ENCODE peak calls at places on chromosomes 1 and 21, in six cellular contexts. W is H9, K is esophagus squamous epithelium, E is spleen, G is AG04450, P is GM23248. N is an unnamed sample.

GRCh38 chr1:236657398-236657797 is 28.9 kb upstream of the ACTN2 start:
- DNase-seq in W (no peak), E (no peak), G (no peak), P (no peak), K (no peak), N (no peak)

GRCh38 chr1:154420172-154420571 is 15.0 kb downstream of the IL6R start:
- DNase-seq in K (no peak), E (peak; percentile 87), P (peak; percentile 96), G (no peak), W (no peak), N (no peak)

GRCh38 chr1:93437976-93438605 is 9.8 kb upstream of the FNBP1L start:
- DNase-seq in E (no peak), G (peak; percentile 20), W (no peak), K (no peak), P (peak; percentile 62), N (peak; percentile 42)

GRCh38 chr1:20149601-20150325 is 10.6 kb downstream of the PLA2G2F start:
- DNase-seq in G (no peak), E (no peak), P (no peak), K (no peak), W (no peak), N (no peak)

GRCh38 chr21:28781602-28782274 is 210.9 kb downstream of the LTN1 start:
- DNase-seq in E (no peak), W (no peak), P (peak; percentile 61), K (no peak), G (no peak), N (no peak)

GRCh38 chr1:31783846-31784245 is 19.7 kb upstream of the ADGRB2 start:
- DNase-seq in G (no peak), E (peak; percentile 49), K (no peak), P (no peak), W (peak; percentile 20), N (no peak)

GRCh38 chr1:3121401-3122215 is 52.6 kb downstream of the PRDM16 start:
- DNase-seq in G (no peak), P (no peak), W (no peak), E (no peak), K (no peak), N (no peak)

GRCh38 chr1:205243355-205244191 is 15.8 kb downstream of the TMCC2 start:
- DNase-seq in P (no peak), G (no peak), E (peak; percentile 56), W (no peak), K (no peak), N (no peak)

GRCh38 chr1:15154480-15155036 is 1.0 kb downstream of the TMEM51 start:
- DNase-seq in K (no peak), E (no peak), P (peak; percentile 15), G (no peak), W (peak; percentile 63), N (no peak)

GRCh38 chr1:233865902-233866301 is 38.6 kb upstream of the SLC35F3 start:
- DNase-seq in P (no peak), G (no peak), E (no peak), W (no peak), K (no peak), N (no peak)

GRCh38 chr1:183180634-183181056 is 5.4 kb upstream of the LAMC2 start:
- DNase-seq in G (no peak), E (no peak), P (peak; percentile 91), K (no peak), W (no peak), N (peak; percentile 34)

GRCh38 chr1:233439721-233440120 is 112.2 kb downstream of the MAP3K21 start:
- DNase-seq in G (no peak), K (no peak), W (no peak), P (no peak), E (no peak), N (no peak)

GRCh38 chr1:156600733-156601121 is 552 bp downstream of the GPATCH4 start:
- DNase-seq in E (no peak), K (no peak), P (peak; percentile 51), G (no peak), W (no peak), N (no peak)

GRCh38 chr21:38277501-38278111 is 20.8 kb downstream of the KCNJ15 start:
- DNase-seq in G (peak; percentile 95), K (no peak), P (peak; percentile 99), E (no peak), W (no peak), N (no peak)
- H3K27ac ChIP-seq in G (peak overlapping the region; percentile 77), K (peak overlapping the region; percentile 70), P (peak overlapping the region; percentile 87), E (peak overlapping the region; percentile 67), W (no peak overlapping the region), N (no peak overlapping the region)

DNA sequence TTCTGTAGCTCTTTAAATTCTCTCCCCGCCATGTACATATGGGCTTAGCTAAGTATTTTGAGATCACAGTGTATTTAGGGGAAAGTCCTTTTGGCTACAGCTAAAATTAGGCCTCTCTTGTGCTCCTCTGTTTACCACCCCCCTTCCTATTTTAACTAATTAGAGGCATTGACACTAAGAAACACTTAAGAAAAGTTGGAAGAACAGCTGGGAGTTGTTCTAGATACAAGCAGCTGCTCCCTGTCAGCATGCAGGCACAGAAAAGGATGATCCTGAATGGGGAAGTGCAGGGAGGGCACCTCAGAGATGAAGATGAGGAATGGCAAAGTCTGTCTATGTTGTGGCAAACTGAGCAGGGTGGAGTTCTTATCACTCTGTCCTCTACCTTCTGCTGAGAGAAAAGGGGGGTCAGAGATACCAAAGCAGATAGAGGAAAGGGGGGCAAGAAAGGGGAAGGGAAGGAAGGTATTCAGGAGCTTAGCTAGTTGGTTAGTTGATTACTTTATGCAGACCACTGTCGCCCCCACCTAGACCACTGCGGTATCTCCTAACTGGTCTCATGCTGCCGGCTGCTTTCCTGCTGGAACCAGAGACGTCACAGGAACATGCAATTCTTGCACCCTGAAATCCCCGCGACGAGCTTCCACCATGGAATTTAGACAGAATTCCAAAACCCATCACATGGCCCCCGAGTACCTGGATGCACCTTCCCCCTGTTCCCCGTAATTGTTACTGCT is 82.4 kb upstream of the HOOK1 start:
- DNase-seq in G (no peak), E (no peak), W (no peak), K (no peak), P (no peak), N (no peak)
- H3K27ac ChIP-seq in G (peak overlapping the region; percentile 93), E (no peak overlapping the region), W (no peak overlapping the region), K (peak overlapping the region; percentile 68), P (peak overlapping the region; percentile 96), N (no peak overlapping the region)

DNA sequence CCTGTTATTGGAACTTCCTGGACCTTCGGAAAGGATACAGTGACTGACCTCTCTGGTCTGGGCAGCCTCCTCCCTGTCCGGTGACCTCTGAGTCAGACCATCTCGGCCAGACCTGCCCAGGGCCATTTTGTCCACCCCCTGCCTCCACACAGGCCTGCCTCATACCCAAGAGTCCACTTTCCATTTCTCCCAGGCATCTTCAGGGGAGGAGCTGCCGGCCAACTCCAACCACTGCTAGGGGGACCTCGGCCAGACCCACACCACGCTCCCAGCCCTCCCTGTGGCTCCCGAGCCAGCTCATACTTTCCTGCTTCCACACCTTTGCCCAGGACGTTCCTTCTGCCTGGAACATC is 29.5 kb upstream of the RUNX3 start:
- DNase-seq in G (no peak), P (no peak), W (no peak), K (no peak), E (peak; percentile 59), N (no peak)
- H3K27ac ChIP-seq in G (no peak overlapping the region), P (no peak overlapping the region), W (no peak overlapping the region), K (no peak overlapping the region), E (no peak overlapping the region), N (no peak overlapping the region)

DNA sequence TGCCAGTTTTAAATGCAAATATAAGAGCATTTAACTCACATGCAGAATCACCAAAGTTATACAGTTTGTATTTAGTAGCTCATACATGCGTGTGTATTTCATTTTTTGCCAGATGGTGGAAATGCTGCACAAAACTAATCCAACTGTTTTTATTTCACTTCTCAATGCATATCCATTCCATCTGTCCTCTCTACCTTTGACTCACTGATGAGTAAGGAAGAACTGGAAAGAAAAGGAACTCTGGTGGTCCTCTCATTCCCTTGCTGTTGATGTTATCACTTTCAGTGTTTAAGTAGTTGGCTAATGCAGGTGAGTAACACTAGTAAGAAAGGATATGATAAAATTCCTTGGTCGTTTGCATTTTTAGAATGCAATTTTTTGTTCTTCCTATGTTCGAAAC is 5.7 kb upstream of the SLC1A7 start:
- DNase-seq in G (peak; percentile 51), K (no peak), E (no peak), P (peak; percentile 81), W (no peak), N (no peak)
- H3K27ac ChIP-seq in G (peak overlapping the region; percentile 71), K (no peak overlapping the region), E (no peak overlapping the region), P (peak overlapping the region; percentile 98), W (no peak overlapping the region), N (no peak overlapping the region)

DNA sequence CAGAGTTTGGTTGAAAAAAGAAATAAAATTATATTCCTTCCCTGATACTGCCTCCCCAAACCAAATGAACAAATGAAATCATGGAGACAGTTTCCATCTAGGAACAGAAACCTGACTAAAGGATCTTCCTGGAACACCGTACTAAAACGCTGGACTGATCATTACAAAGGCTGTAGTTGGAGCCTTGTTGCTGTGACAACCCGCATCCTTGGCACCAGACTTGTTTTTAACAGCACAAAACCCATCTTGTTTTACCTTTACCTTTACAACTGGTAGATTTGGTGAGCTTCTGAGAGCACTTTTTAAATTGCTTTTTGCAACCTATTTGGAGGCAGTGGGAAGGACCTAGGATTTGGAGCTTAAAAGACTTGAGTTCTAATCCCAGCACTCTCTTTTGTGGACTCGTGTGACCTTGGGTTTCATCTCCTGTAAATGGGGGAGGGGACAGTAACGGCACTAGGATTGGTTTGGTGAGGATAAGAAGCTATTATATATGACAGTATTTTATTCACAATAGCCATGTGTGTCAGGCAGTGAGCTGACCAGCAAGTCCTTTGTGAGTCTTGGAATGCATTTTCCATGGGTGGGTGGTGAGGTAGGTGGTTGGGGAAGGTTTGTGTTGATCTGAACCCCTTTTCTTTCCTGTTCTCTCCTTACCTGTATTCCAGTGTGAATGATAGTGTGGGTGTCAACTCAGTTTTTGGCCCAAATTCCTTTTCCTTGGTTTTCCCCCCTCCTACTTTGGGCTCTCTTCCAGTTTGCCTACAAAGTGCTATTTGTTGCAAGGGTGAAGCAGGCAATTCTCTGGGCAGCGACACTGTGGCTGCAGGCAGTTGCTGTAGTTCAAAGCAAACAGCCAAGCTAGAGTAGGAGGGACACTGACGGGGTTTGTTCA is 12.6 kb downstream of the LRRC8D start:
- DNase-seq in G (no peak), E (no peak), K (no peak), W (no peak), P (no peak), N (no peak)
- H3K27ac ChIP-seq in G (no peak overlapping the region), E (no peak overlapping the region), K (no peak overlapping the region), W (peak overlapping the region; percentile 18), P (no peak overlapping the region), N (peak overlapping the region; percentile 2)

N was measured in mesendoderm.